ENCODE peak calls at places on chromosomes 6 and 20, in four cellular contexts. W is fibroblast of lung, M is neural progenitor cell, S is astrocyte. O is an unnamed sample. For H3K79me2 and H3K4me1, the result is how much of the 10 kb centered on the place peaks cover.

GRCh38 chr20:24007073-24007595 is 18.6 kb upstream of the GGTLC1 start:
- DNase-seq in W (no peak), M (no peak), S (no peak), O (no peak)

GRCh38 chr20:59269396-59270025 is 30.9 kb upstream of the EDN3 start:
- DNase-seq in M (peak), S (no peak), W (no peak), O (no peak)

GRCh38 chr6:28393912-28394662 is 5.5 kb downstream of the ZSCAN12 start:
- DNase-seq in S (no peak), M (peak), W (peak), O (peak)

GRCh38 chr6:147297663-147298313 is 93.6 kb downstream of the STXBP5 start:
- DNase-seq in W (peak), S (peak), M (no peak), O (no peak)

GRCh38 chr20:19701449-19701848 is 56.6 kb upstream of the RIN2 start:
- DNase-seq in W (no peak), S (no peak), M (no peak), O (no peak)

GRCh38 chr6:127812985-127813681 is 87.7 kb downstream of the THEMIS start:
- DNase-seq in W (no peak), S (no peak), M (no peak), O (no peak)

GRCh38 chr6:110534731-110535164 is 58.3 kb upstream of the SLC22A16 start:
- DNase-seq in W (peak), M (no peak), S (peak), O (peak)

GRCh38 chr6:134245691-134246090 is 72.2 kb downstream of the SGK1 start:
- DNase-seq in S (no peak), M (no peak), W (no peak), O (no peak)

GRCh38 chr6:56370591-56371198 is 123.3 kb upstream of the COL21A1 start:
- DNase-seq in S (peak), M (no peak), W (peak), O (peak)

GRCh38 chr6:165653196-165653595 is 9.8 kb downstream of the PDE10A start:
- DNase-seq in M (no peak), W (no peak), S (peak), O (no peak)

GRCh38 chr6:37643851-37644672 is 53.6 kb downstream of the MDGA1 start:
- DNase-seq in W (no peak), M (no peak), S (no peak), O (no peak)

GRCh38 chr6:103797738-103798137 is 1062.0 kb downstream of the HACE1 start:
- DNase-seq in M (peak), S (no peak), W (no peak), O (peak)

GRCh38 chr6:118505656-118506055 is 42.4 kb upstream of the PLN start:
- DNase-seq in W (no peak), M (no peak), S (no peak), O (no peak)

GRCh38 chr6:107572886-107573285 is 83.0 kb downstream of the SOBP start:
- DNase-seq in M (peak), W (no peak), S (no peak), O (no peak)

GRCh38 chr6:150733726-150734125 is 131.8 kb upstream of the MTHFD1L start:
- DNase-seq in W (no peak), M (no peak), S (no peak), O (no peak)

GRCh38 chr20:33910056-33910455 is 83.7 kb upstream of the RALY start:
- DNase-seq in M (no peak), W (peak), S (peak), O (no peak)

GRCh38 chr6:166032366-166033171 is 135.1 kb downstream of the TBXT start:
- DNase-seq in M (peak), S (peak), W (peak), O (peak)

GRCh38 chr20:5835870-5836269 is 85.7 kb downstream of the SHLD1 start:
- DNase-seq in S (peak), M (no peak), W (peak), O (no peak)

GRCh38 chr6:139790527-139790926 is 416.1 kb upstream of the CITED2 start:
- DNase-seq in W (no peak), S (no peak), M (no peak), O (no peak)

GRCh38 chr6:117906454-117906904 is 585 bp upstream of the SLC35F1 start:
- DNase-seq in S (no peak), W (no peak), M (peak), O (peak)

GRCh38 chr6:5333653-5334052 is 72.3 kb downstream of the FARS2 start:
- DNase-seq in M (no peak), S (peak), W (peak), O (peak)

GRCh38 chr20:47304287-47304686 is 52.2 kb downstream of the ZMYND8 start:
- DNase-seq in M (no peak), W (peak), S (peak), O (peak)
- H3K79me2 ChIP-seq in M (half or more), W (under half), S (under half), O (under half)

GRCh38 chr6:44076366-44077200 is 50.7 kb downstream of the MRPL14 start:
- DNase-seq in S (no peak), M (peak), W (no peak), O (no peak)
- H3K4me1 ChIP-seq in S (under half), M (half or more), W (under half), O (under half)

GRCh38 chr20:39429716-39430115 is 467.6 kb downstream of the DHX35 start:
- DNase-seq in M (peak), S (no peak), W (no peak), O (peak)

GRCh38 chr20:39421571-39422099 is 459.5 kb downstream of the DHX35 start:
- DNase-seq in W (no peak), S (no peak), M (no peak), O (no peak)

DNA sequence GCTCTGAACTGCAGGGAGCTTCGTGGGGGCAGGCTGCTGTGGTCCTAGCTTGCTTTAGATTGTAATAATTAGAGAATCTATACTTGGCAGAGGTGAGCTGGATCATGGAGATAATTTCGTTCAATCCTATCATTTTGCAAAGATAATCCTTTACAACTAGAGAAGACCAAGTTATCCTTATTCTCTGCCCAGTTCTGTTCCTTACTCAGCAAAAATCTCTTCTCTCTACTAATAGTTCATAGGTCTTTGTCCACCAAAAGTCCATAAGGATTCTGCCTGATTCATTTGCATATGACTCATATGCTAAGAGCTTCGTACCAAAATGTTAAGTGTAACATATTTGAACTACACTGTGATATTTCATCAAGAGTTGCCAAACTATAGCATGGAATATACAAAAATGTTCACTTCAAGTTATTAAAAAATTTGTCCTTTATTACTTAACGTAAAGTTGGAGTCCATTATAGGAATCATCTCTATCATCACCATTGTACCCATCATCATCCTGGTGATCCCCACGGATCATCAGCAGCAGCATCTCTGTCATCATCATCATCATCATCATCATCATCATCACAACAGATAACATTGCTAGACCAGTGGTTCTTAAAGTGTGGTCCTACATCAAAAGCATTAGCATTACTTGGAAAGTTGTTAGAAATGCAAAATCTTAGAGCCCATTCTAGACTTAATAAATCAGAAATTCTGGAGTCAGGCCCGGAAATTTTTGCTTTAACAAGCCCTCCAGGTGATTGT is 463.0 kb downstream of the DHX35 start:
- DNase-seq in M (no peak), W (no peak), S (no peak), O (no peak)
- H3K79me2 ChIP-seq in M (under half), W (under half), S (under half), O (under half)

DNA sequence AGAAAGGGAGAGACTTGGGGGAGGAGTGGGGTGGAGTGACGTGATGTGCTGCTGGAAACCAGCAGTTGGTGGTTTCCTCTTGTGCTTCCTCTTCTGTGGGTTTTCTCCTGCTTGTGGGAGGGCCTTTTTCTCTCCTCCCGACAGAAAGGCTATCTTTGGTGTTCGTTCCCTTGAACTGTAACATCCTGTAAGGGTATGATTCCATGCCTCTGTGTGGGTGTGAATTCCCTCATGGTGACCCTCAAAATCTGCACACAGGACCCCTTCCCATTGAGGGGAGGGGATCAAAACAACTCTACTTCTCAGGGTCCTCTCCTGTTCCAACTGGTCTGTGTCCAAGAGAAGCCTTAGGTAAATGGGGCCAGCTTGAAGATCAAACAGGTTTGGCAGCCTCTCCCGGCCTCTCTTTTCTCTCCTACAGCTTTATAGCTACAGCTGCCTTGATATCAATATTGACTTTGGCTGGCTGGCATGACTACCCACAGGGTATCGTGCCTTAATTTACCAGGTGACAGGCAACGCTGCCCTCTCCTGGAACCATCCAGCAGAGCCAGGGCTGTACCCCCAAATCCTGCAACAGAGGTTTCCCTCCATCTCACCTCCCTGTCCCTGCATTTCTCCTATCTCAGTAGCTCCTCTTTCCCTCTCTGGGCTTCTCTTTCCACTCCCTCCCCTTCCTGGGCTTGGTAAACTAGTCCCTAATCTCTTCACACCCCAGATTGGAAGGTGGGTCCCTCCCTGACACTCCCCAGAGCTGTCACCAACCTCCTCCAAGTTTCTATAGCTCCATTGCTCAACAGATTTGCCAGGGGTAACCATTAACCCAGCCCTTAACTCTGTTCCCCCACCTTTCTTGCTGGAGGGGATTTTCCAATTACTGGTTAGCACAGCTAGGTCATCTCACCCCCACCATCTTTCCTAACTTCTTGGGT is 1.5 kb upstream of the MSH5 start:
- DNase-seq in W (peak), S (peak), M (no peak), O (peak)
- H3K4me1 ChIP-seq in W (under half), S (under half), M (under half), O (half or more)

GRCh38 chr6:47485083-47485482 is 7.5 kb downstream of the CD2AP start:
- DNase-seq in S (no peak), W (no peak), M (no peak), O (no peak)

GRCh38 chr6:47485491-47486135 is 8.0 kb downstream of the CD2AP start:
- DNase-seq in S (no peak), W (no peak), M (no peak), O (peak)

GRCh38 chr6:47483853-47484546 is 6.4 kb downstream of the CD2AP start:
- DNase-seq in S (peak), W (peak), M (no peak), O (peak)

GRCh38 chr6:47483516-47483852 is 5.9 kb downstream of the CD2AP start:
- DNase-seq in M (no peak), S (no peak), W (no peak), O (no peak)

GRCh38 chr6:47484616-47485015 is 7.0 kb downstream of the CD2AP start:
- DNase-seq in M (no peak), W (peak), S (peak), O (peak)
- H3K79me2 ChIP-seq in M (half or more), W (half or more), S (half or more), O (half or more)

GRCh38 chr20:54151511-54152226 is 22.1 kb downstream of the CYP24A1 start:
- DNase-seq in W (no peak), M (no peak), S (no peak), O (no peak)
- H3K4me1 ChIP-seq in W (under half), M (under half), S (under half), O (under half)

GRCh38 chr6:158006331-158006730 is 24.7 kb downstream of the SYNJ2 start:
- DNase-seq in S (no peak), M (no peak), W (no peak), O (no peak)
- H3K79me2 ChIP-seq in S (half or more), M (under half), W (half or more), O (half or more)

GRCh38 chr6:15256538-15257222 is 10.8 kb downstream of the JARID2 start:
- DNase-seq in M (no peak), S (peak), W (no peak), O (no peak)
- H3K4me1 ChIP-seq in M (under half), S (under half), W (under half), O (under half)

DNA sequence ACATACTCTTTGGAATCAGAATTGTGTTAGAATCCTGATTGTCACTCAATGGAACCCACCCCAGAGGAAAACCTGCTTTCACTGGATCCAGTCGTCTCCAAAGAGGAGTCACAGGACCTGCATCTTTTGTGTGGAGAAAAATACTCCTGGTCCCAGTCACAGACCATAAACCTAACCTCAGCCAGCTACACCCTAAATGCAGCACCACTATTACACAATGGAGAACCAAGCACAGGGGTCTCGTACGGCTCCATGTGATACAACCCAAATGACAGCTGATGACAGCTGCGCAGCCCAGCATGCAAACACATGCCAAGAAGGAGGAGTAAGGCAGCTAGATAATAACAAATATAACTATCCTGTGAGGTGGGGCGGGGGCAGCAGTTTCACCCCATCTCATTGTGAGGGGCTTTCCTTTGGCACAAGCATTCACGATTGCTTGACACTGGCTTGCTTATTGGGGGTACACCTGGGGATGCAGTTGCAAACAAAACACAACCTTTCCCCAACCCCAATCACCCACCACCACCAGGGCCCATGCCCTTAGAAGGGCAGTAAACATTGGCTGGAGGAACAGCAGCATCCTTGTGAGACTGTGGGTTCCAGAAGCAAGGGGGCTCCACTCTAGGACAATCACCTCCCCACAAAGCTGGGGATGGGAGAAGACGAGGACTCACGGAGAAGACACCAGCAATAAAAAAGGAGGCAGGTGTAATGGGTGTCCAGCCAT is 51.5 kb downstream of the TRERF1 start:
- DNase-seq in M (no peak), S (no peak), W (no peak), O (no peak)
- H3K79me2 ChIP-seq in M (half or more), S (under half), W (half or more), O (half or more)

O was measured in PC-3.